ENCODE peak calls at places on chromosome 19, in six cellular contexts. One of them, this sample, is unnamed.

GRCh38 chr19:29084266-29084665 is 128.7 kb downstream of the UQCRFS1 start:
- DNase-seq in fibroblast of mammary gland: peak
- DNase-seq in NCI-H2081: no peak
- DNase-seq in NCI-H1092: no peak
- DNase-seq in AML-193: no peak
- DNase-seq in mucosa of gallbladder: no peak
- DNase-seq in this sample: peak

GRCh38 chr19:4877753-4878490 is 10.5 kb upstream of the PLIN3 start:
- DNase-seq in fibroblast of mammary gland: no peak
- DNase-seq in NCI-H2081: peak
- DNase-seq in NCI-H1092: peak
- DNase-seq in AML-193: no peak
- DNase-seq in mucosa of gallbladder: no peak
- DNase-seq in this sample: peak

GRCh38 chr19:405138-405965 is 3.6 kb downstream of the C2CD4C start:
- DNase-seq in fibroblast of mammary gland: no peak
- DNase-seq in NCI-H2081: no peak
- DNase-seq in NCI-H1092: no peak
- DNase-seq in AML-193: no peak
- DNase-seq in mucosa of gallbladder: peak
- DNase-seq in this sample: no peak

GRCh38 chr19:4986056-4986455 is 17.1 kb downstream of the KDM4B start:
- DNase-seq in fibroblast of mammary gland: no peak
- DNase-seq in NCI-H2081: no peak
- DNase-seq in NCI-H1092: no peak
- DNase-seq in AML-193: no peak
- DNase-seq in mucosa of gallbladder: no peak
- DNase-seq in this sample: no peak

GRCh38 chr19:55678121-55678671 is 3.2 kb downstream of the EPN1 start:
- DNase-seq in fibroblast of mammary gland: no peak
- DNase-seq in NCI-H2081: no peak
- DNase-seq in NCI-H1092: no peak
- DNase-seq in AML-193: no peak
- DNase-seq in mucosa of gallbladder: peak
- DNase-seq in this sample: no peak

GRCh38 chr19:31667106-31667505 is 317.9 kb upstream of the TSHZ3 start:
- DNase-seq in fibroblast of mammary gland: no peak
- DNase-seq in NCI-H2081: no peak
- DNase-seq in NCI-H1092: no peak
- DNase-seq in AML-193: no peak
- DNase-seq in mucosa of gallbladder: no peak
- DNase-seq in this sample: no peak

GRCh38 chr19:10105241-10106099 is 692 bp upstream of the PPAN start:
- DNase-seq in fibroblast of mammary gland: no peak
- DNase-seq in NCI-H2081: no peak
- DNase-seq in NCI-H1092: no peak
- DNase-seq in AML-193: no peak
- DNase-seq in mucosa of gallbladder: no peak
- DNase-seq in this sample: no peak

GRCh38 chr19:18940791-18941627 is at the start of gene HOMER3:
- DNase-seq in fibroblast of mammary gland: peak
- DNase-seq in NCI-H2081: peak
- DNase-seq in NCI-H1092: peak
- DNase-seq in AML-193: peak
- DNase-seq in mucosa of gallbladder: peak
- DNase-seq in this sample: peak

GRCh38 chr19:43470288-43470687 is 4.9 kb upstream of the LYPD3 start:
- DNase-seq in fibroblast of mammary gland: peak
- DNase-seq in NCI-H2081: no peak
- DNase-seq in NCI-H1092: no peak
- DNase-seq in AML-193: no peak
- DNase-seq in mucosa of gallbladder: no peak
- DNase-seq in this sample: no peak

GRCh38 chr19:2782357-2782935 is 627 bp downstream of the SGTA start:
- DNase-seq in fibroblast of mammary gland: no peak
- DNase-seq in NCI-H2081: peak
- DNase-seq in NCI-H1092: no peak
- DNase-seq in AML-193: no peak
- DNase-seq in mucosa of gallbladder: no peak
- DNase-seq in this sample: no peak

GRCh38 chr19:12946092-12946845 is 607 bp downstream of the RAD23A start:
- DNase-seq in fibroblast of mammary gland: peak
- DNase-seq in NCI-H2081: peak
- DNase-seq in NCI-H1092: peak
- DNase-seq in AML-193: no peak
- DNase-seq in mucosa of gallbladder: peak
- DNase-seq in this sample: peak

GRCh38 chr19:56211718-56212117 is 9.6 kb downstream of the ZSCAN5C start:
- DNase-seq in fibroblast of mammary gland: no peak
- DNase-seq in NCI-H2081: no peak
- DNase-seq in NCI-H1092: no peak
- DNase-seq in AML-193: no peak
- DNase-seq in mucosa of gallbladder: no peak
- DNase-seq in this sample: no peak

GRCh38 chr19:33125929-33126388 is 6.0 kb upstream of the WDR88 start:
- DNase-seq in fibroblast of mammary gland: peak
- DNase-seq in NCI-H2081: peak
- DNase-seq in NCI-H1092: no peak
- DNase-seq in AML-193: peak
- DNase-seq in mucosa of gallbladder: peak
- DNase-seq in this sample: peak

GRCh38 chr19:46536391-46536790 is 40.7 kb upstream of the PNMA8B start:
- DNase-seq in fibroblast of mammary gland: no peak
- DNase-seq in NCI-H2081: no peak
- DNase-seq in NCI-H1092: no peak
- DNase-seq in AML-193: no peak
- DNase-seq in mucosa of gallbladder: no peak
- DNase-seq in this sample: no peak

GRCh38 chr19:10189631-10190425 is 4.9 kb downstream of the DNMT1 start:
- DNase-seq in fibroblast of mammary gland: peak
- DNase-seq in NCI-H2081: no peak
- DNase-seq in NCI-H1092: no peak
- DNase-seq in AML-193: peak
- DNase-seq in mucosa of gallbladder: no peak
- DNase-seq in this sample: no peak

GRCh38 chr19:23283925-23284324 is 33.7 kb upstream of the ZNF724 start:
- DNase-seq in fibroblast of mammary gland: peak
- DNase-seq in NCI-H2081: peak
- DNase-seq in NCI-H1092: no peak
- DNase-seq in AML-193: peak
- DNase-seq in mucosa of gallbladder: peak
- DNase-seq in this sample: peak

GRCh38 chr19:1490020-1490310 is 185 bp downstream of the PCSK4 start:
- DNase-seq in fibroblast of mammary gland: no peak
- DNase-seq in NCI-H2081: no peak
- DNase-seq in NCI-H1092: no peak
- DNase-seq in AML-193: no peak
- DNase-seq in mucosa of gallbladder: no peak
- DNase-seq in this sample: no peak